ENCODE peak calls at places on chromosomes 3 and 15, in eight cellular contexts. L is mammary epithelial cell, J is neural progenitor cell, O is A673, D is astrocyte, A is HCT116, I is fibroblast of lung, B is keratinocyte. S is an unnamed sample. For H3K9me3, the result is how much of the 10 kb centered on the place peaks cover.

GRCh38 chr15:74196175-74196574 is 6.4 kb downstream of the STRA6 start:
- DNase-seq in L (peak), J (no peak), O (peak), D (peak), A (peak), I (peak), B (no peak), S (no peak)

GRCh38 chr3:170634663-170635096 is 48.8 kb upstream of the SLC7A14 start:
- DNase-seq in L (no peak), J (no peak), O (no peak), D (no peak), A (no peak), I (no peak), B (no peak), S (no peak)

GRCh38 chr3:196991581-196992460 is 23.2 kb upstream of the PIGZ start:
- DNase-seq in L (no peak), J (no peak), O (no peak), D (no peak), A (no peak), I (no peak), B (no peak), S (no peak)

GRCh38 chr15:34039506-34040123 is 611 bp upstream of the AVEN start:
- DNase-seq in L (peak), J (no peak), O (no peak), D (no peak), A (no peak), I (peak), B (no peak), S (no peak)

GRCh38 chr3:16130066-16130465 is 44.4 kb upstream of the GALNT15 start:
- DNase-seq in L (no peak), J (no peak), O (no peak), D (peak), A (no peak), I (peak), B (no peak), S (no peak)

GRCh38 chr3:167684389-167684993 is 30.7 kb upstream of the WDR49 start:
- DNase-seq in L (peak), J (peak), O (peak), D (peak), A (peak), I (peak), B (peak), S (peak)

GRCh38 chr3:70090322-70090913 is 90.9 kb downstream of the SAMMSON start:
- DNase-seq in L (no peak), J (peak), O (peak), D (no peak), A (no peak), I (peak), B (no peak), S (no peak)

GRCh38 chr3:194675081-194675640 is 3.2 kb upstream of the LSG1 start:
- DNase-seq in L (peak), J (no peak), O (no peak), D (peak), A (no peak), I (no peak), B (no peak), S (no peak)

GRCh38 chr3:184500344-184500923 is 61.2 kb upstream of the EPHB3 start:
- DNase-seq in L (no peak), J (peak), O (peak), D (no peak), A (no peak), I (no peak), B (no peak), S (no peak)

GRCh38 chr15:51281368-51281967 is 56.9 kb downstream of the CYP19A1 start:
- DNase-seq in L (peak), J (peak), O (peak), D (no peak), A (peak), I (peak), B (peak), S (peak)

GRCh38 chr15:63565784-63566183 is 31.4 kb upstream of the FBXL22 start:
- DNase-seq in L (no peak), J (no peak), O (no peak), D (no peak), A (no peak), I (no peak), B (no peak), S (no peak)

GRCh38 chr3:71905426-71905825 is 120.5 kb upstream of the PROK2 start:
- DNase-seq in L (no peak), J (no peak), O (no peak), D (no peak), A (no peak), I (no peak), B (no peak), S (no peak)

GRCh38 chr15:63973212-63974009 is 72.9 kb downstream of the DAPK2 start:
- DNase-seq in L (peak), J (no peak), O (peak), D (peak), A (no peak), I (peak), B (no peak), S (no peak)

GRCh38 chr15:34348735-34349300 is 5.7 kb downstream of the NUTM1 start:
- DNase-seq in L (no peak), J (no peak), O (no peak), D (no peak), A (no peak), I (no peak), B (no peak), S (no peak)

GRCh38 chr3:152374260-152374990 is 105.7 kb downstream of the MBNL1 start:
- DNase-seq in L (no peak), J (no peak), O (peak), D (no peak), A (no peak), I (no peak), B (no peak), S (no peak)
- TF ChIP-seq CTCF in L (no peak), J (no peak), O (no peak), D (no peak), A (no peak), I (no peak), B (no peak), S (no peak)

GRCh38 chr15:96354731-96355560 is 24.4 kb downstream of the NR2F2 start:
- DNase-seq in L (peak), J (peak), O (peak), D (peak), A (no peak), I (peak), B (no peak), S (no peak)

GRCh38 chr15:96358795-96359190 is 28.3 kb downstream of the NR2F2 start:
- DNase-seq in L (no peak), J (no peak), O (no peak), D (no peak), A (no peak), I (no peak), B (no peak), S (no peak)

GRCh38 chr15:96355561-96356129 is 25.1 kb downstream of the NR2F2 start:
- DNase-seq in L (no peak), J (peak), O (no peak), D (no peak), A (no peak), I (no peak), B (no peak), S (no peak)

GRCh38 chr15:96358006-96358794 is 27.7 kb downstream of the NR2F2 start:
- DNase-seq in L (no peak), J (peak), O (no peak), D (no peak), A (no peak), I (no peak), B (no peak), S (no peak)

GRCh38 chr15:96356494-96357455 is 26.3 kb downstream of the NR2F2 start:
- DNase-seq in L (peak), J (peak), O (peak), D (peak), A (peak), I (peak), B (no peak), S (no peak)
- TF ChIP-seq EZH2 in L (no peak), J (no peak), O (no peak), D (no peak), A (no peak), I (no peak), B (no peak), S (no peak)

GRCh38 chr3:6125520-6125919 is 735.4 kb upstream of the GRM7 start:
- DNase-seq in L (no peak), J (peak), O (no peak), D (no peak), A (no peak), I (no peak), B (no peak), S (no peak)
- H3K9me3 ChIP-seq in L (under half), J (under half), O (under half), D (under half), A (under half), I (under half), B (under half), S (under half)

GRCh38 chr3:5275529-5275928 is 88.0 kb downstream of the EDEM1 start:
- DNase-seq in L (no peak), J (no peak), O (no peak), D (peak), A (no peak), I (no peak), B (no peak), S (no peak)

GRCh38 chr3:5282703-5283102 is 95.2 kb downstream of the EDEM1 start:
- DNase-seq in L (no peak), J (no peak), O (no peak), D (no peak), A (no peak), I (no peak), B (no peak), S (no peak)

GRCh38 chr3:5277612-5278236 is 90.2 kb downstream of the EDEM1 start:
- DNase-seq in L (no peak), J (no peak), O (no peak), D (no peak), A (no peak), I (no peak), B (no peak), S (no peak)

GRCh38 chr3:5276953-5277352 is 89.4 kb downstream of the EDEM1 start:
- DNase-seq in L (no peak), J (no peak), O (no peak), D (no peak), A (no peak), I (no peak), B (no peak), S (no peak)

DNA sequence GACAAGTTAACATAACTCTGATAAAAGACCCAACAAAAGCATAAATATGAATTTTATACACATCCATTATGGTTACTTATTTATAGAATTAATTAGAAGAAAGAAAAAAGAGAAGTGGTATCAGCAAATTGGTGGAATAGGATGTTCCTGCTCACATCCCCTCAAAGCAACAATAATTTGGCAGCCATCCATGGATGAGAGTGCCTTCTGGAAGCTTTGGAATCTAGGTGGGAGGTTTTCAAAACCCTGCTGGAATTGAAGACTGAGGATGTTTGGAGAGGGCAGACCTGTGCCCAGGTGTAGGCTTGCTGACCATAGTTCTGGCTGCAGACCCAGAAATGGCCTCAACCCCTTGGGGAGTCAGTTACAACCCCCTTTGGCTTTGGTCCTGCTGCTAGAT is 91.2 kb downstream of the EDEM1 start:
- DNase-seq in L (peak), J (no peak), O (no peak), D (no peak), A (no peak), I (no peak), B (no peak), S (no peak)
- TF ChIP-seq CTCF in L (no peak), J (no peak), O (no peak), D (no peak), A (no peak), I (no peak), B (no peak), S (no peak)

GRCh38 chr15:76336254-76337046 is at the start of gene ISL2:
- DNase-seq in L (peak), J (peak), O (peak), D (no peak), A (peak), I (peak), B (no peak), S (no peak)
- TF ChIP-seq EZH2 in L (no peak), J (no peak), O (no peak), D (no peak), A (no peak), I (no peak), B (no peak), S (no peak)

GRCh38 chr3:1207904-1208303 is 115.1 kb downstream of the CNTN6 start:
- DNase-seq in L (no peak), J (no peak), O (no peak), D (peak), A (no peak), I (peak), B (no peak), S (no peak)
- H3K9me3 ChIP-seq in L (under half), J (under half), O (under half), D (under half), A (under half), I (under half), B (under half), S (under half)

GRCh38 chr3:128995737-128996136 is 1.9 kb upstream of the CFAP92 start:
- DNase-seq in L (no peak), J (peak), O (no peak), D (no peak), A (no peak), I (no peak), B (no peak), S (no peak)

GRCh38 chr3:128992926-128993460 is 883 bp downstream of the CFAP92 start:
- DNase-seq in L (peak), J (no peak), O (no peak), D (no peak), A (no peak), I (no peak), B (no peak), S (no peak)

GRCh38 chr3:128994173-128994512 is 267 bp upstream of the CFAP92 start:
- DNase-seq in L (no peak), J (no peak), O (no peak), D (no peak), A (no peak), I (no peak), B (no peak), S (no peak)

GRCh38 chr3:128994581-128995161 is 795 bp upstream of the CFAP92 start:
- DNase-seq in L (no peak), J (no peak), O (no peak), D (no peak), A (no peak), I (no peak), B (no peak), S (no peak)

GRCh38 chr3:128993461-128994172 is at the start of gene CFAP92:
- DNase-seq in L (peak), J (peak), O (peak), D (peak), A (peak), I (peak), B (no peak), S (peak)
- TF ChIP-seq CTCF in L (peak), J (no peak), O (no peak), D (no peak), A (no peak), I (no peak), B (peak), S (no peak)

GRCh38 chr15:29570931-29571727 is 251.1 kb downstream of the TJP1 start:
- DNase-seq in L (peak), J (peak), O (peak), D (peak), A (no peak), I (peak), B (no peak), S (no peak)

GRCh38 chr15:29569533-29570092 is 252.7 kb downstream of the TJP1 start:
- DNase-seq in L (no peak), J (peak), O (no peak), D (no peak), A (no peak), I (no peak), B (no peak), S (no peak)

GRCh38 chr15:29570121-29570930 is 251.9 kb downstream of the TJP1 start:
- DNase-seq in L (no peak), J (peak), O (peak), D (no peak), A (no peak), I (no peak), B (no peak), S (no peak)

GRCh38 chr15:29573197-29573838 is 248.9 kb downstream of the TJP1 start:
- DNase-seq in L (no peak), J (no peak), O (no peak), D (no peak), A (no peak), I (no peak), B (no peak), S (no peak)

DNA sequence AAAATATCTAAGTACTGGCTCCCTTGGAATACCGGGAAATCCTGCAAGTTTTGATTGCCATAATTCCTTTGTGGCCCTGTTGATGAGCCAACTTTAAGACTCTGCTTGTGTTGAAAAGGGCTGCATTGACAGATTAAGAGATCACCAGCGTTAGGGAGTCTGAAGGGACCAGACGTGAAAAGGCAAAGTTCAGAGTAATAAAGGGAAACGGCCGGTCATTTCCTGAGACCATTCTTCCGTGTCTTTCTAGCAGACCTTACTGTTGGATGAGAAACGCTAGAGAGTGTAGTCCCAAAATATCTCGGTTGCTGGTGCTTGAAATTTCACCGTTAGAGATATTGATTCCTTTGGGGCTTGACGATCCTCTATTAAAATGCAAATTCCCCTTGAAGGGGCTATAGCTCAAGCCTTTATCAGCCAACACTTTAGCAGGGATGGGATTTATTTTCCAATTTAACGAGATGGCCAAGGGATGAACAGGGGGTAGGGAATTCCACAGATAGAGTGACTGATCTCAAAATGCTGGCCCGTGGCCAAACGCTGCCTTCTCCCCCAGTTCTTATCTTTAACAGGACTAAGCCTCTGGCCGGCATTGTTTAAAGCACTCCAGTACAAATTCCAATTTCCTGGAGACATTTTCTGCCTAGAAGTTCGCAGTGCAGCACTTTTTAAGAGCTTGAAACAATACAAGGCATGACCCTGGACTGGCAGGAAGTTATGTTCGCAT is 250.4 kb downstream of the TJP1 start:
- DNase-seq in L (no peak), J (peak), O (peak), D (no peak), A (no peak), I (peak), B (no peak), S (no peak)
- TF ChIP-seq EZH2 in L (no peak), J (no peak), O (peak), D (no peak), A (no peak), I (peak), B (no peak), S (no peak)

GRCh38 chr3:13706451-13706850 is 157.5 kb downstream of the FBLN2 start:
- DNase-seq in L (no peak), J (no peak), O (no peak), D (no peak), A (no peak), I (no peak), B (no peak), S (no peak)
- H3K9me3 ChIP-seq in L (under half), J (under half), O (under half), D (under half), A (under half), I (under half), B (under half), S (under half)